ENCODE peak calls at places on chromosomes 6 and 20, in nine cellular contexts. O is A549, Y is HCT116, L is RWPE1, F is heart right ventricle, P is A673, S is cardiac muscle cell, V is substantia nigra, I is mammary epithelial cell. E is an unnamed sample.

GRCh38 chr20:37755665-37756064 is 61.8 kb downstream of the CTNNBL1 start:
- DNase-seq in O (no peak), Y (no peak), L (no peak), F (no peak), P (no peak), S (no peak), V (no peak), I (no peak), E (no peak)

GRCh38 chr6:88157106-88157505 is 9.0 kb downstream of the CNR1 start:
- DNase-seq in O (no peak), Y (no peak), L (no peak), F (no peak), P (no peak), S (no peak), V (no peak), I (no peak), E (no peak)

GRCh38 chr20:44768256-44768655 is 22.6 kb downstream of the KCNK15 start:
- DNase-seq in O (no peak), Y (no peak), L (no peak), F (no peak), P (no peak), S (no peak), V (no peak), I (no peak), E (no peak)

GRCh38 chr20:51184289-51184688 is 161.4 kb upstream of the KCNG1 start:
- DNase-seq in O (no peak), Y (no peak), L (no peak), F (no peak), P (no peak), S (no peak), V (no peak), I (no peak), E (no peak)

GRCh38 chr6:98769546-98769945 is 64.8 kb upstream of the POU3F2 start:
- DNase-seq in O (peak; percentile 34), Y (peak; percentile 40), L (peak; percentile 24), F (no peak), P (peak; percentile 32), S (peak; percentile 5), V (no peak), I (peak; percentile 20), E (no peak)

GRCh38 chr6:152360016-152360415 is 277.1 kb downstream of the SYNE1 start:
- DNase-seq in O (no peak), Y (no peak), L (no peak), F (no peak), P (no peak), S (no peak), V (no peak), I (no peak), E (no peak)

GRCh38 chr6:33894438-33894837 is 90.6 kb upstream of the MLN start:
- DNase-seq in O (no peak), Y (no peak), L (no peak), F (peak; percentile 22), P (peak; percentile 27), S (peak; percentile 56), V (no peak), I (no peak), E (no peak)

GRCh38 chr6:44676246-44676790 is 288.8 kb downstream of the CDC5L start:
- DNase-seq in O (no peak), Y (no peak), L (no peak), F (no peak), P (no peak), S (no peak), V (no peak), I (no peak), E (no peak)

GRCh38 chr20:58706150-58706892 is 13.7 kb downstream of the NPEPL1 start:
- DNase-seq in O (no peak), Y (no peak), L (no peak), F (no peak), P (no peak), S (no peak), V (no peak), I (no peak), E (peak; percentile 46)

GRCh38 chr6:71082033-71082620 is 125.3 kb upstream of the B3GAT2 start:
- DNase-seq in O (no peak), Y (no peak), L (no peak), F (no peak), P (peak; percentile 3), S (peak; percentile 26), V (no peak), I (no peak), E (no peak)

GRCh38 chr20:11130554-11131166 is 456.9 kb upstream of the JAG1 start:
- DNase-seq in O (no peak), Y (no peak), L (peak; percentile 13), F (no peak), P (no peak), S (no peak), V (no peak), I (peak; percentile 93), E (no peak)

GRCh38 chr6:317452-318144 is 25.3 kb downstream of the DUSP22 start:
- DNase-seq in O (no peak), Y (no peak), L (no peak), F (no peak), P (no peak), S (no peak), V (no peak), I (no peak), E (no peak)

GRCh38 chr6:315921-316752 is 23.9 kb downstream of the DUSP22 start:
- DNase-seq in O (no peak), Y (no peak), L (no peak), F (no peak), P (no peak), S (no peak), V (no peak), I (no peak), E (no peak)

GRCh38 chr6:315226-315625 is 22.9 kb downstream of the DUSP22 start:
- DNase-seq in O (no peak), Y (no peak), L (no peak), F (no peak), P (no peak), S (no peak), V (no peak), I (no peak), E (no peak)

GRCh38 chr6:317068-317451 is 24.8 kb downstream of the DUSP22 start:
- DNase-seq in O (no peak), Y (no peak), L (no peak), F (no peak), P (no peak), S (no peak), V (no peak), I (no peak), E (no peak)

DNA sequence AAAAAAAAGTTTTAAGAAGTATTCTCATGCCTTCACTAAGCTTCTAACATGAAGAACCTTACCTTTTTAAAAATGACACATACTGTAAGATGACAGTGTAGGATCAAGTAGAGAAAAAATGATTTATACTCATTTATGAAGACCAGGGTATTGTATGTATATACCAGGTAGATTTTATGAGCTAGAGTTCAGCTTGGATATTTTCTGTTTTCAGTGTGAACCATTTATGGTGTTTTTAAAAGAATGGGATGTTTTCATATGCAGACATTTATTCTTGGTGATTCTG is 24.4 kb downstream of the DUSP22 start:
- DNase-seq in O (no peak), Y (no peak), L (no peak), F (no peak), P (no peak), S (no peak), V (no peak), I (no peak), E (no peak)
- H3K27ac ChIP-seq in O (no peak overlapping the region), Y (no peak overlapping the region), L (no peak overlapping the region), F (no peak overlapping the region), P (no peak overlapping the region), S (no peak overlapping the region), V (no peak overlapping the region), I (no peak overlapping the region), E (no peak overlapping the region)

DNA sequence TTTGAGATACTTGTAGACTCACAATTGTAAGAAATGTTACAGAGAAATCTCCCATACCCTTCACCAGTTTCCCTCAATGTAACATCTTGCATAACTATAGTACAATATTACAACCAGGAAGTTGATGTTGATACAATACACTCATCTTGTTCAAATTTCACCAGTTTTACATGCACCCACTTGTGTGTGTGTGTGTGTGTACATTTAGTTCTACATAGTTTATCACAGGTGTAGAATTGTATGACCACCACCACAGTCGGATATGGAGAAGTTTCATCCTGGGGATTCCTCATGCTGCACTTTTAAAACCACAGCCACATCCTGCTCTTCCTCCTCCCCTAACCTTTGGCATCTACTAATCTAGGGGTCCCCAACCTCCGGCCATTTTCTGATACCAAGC is 20.1 kb upstream of the PAQR8 start:
- DNase-seq in O (no peak), Y (no peak), L (no peak), F (no peak), P (no peak), S (no peak), V (no peak), I (peak; percentile 15), E (no peak)
- H3K27ac ChIP-seq in O (no peak overlapping the region), Y (no peak overlapping the region), L (no peak overlapping the region), F (no peak overlapping the region), P (no peak overlapping the region), S (no peak overlapping the region), V (no peak overlapping the region), I (no peak overlapping the region), E (no peak overlapping the region)

GRCh38 chr6:163311830-163312229 is 102.7 kb upstream of the QKI start:
- DNase-seq in O (peak; percentile 83), Y (peak; percentile 16), L (peak; percentile 91), F (no peak), P (no peak), S (no peak), V (no peak), I (peak; percentile 31), E (no peak)

GRCh38 chr6:163313981-163314380 is 100.5 kb upstream of the QKI start:
- DNase-seq in O (no peak), Y (no peak), L (no peak), F (no peak), P (no peak), S (no peak), V (no peak), I (no peak), E (no peak)

GRCh38 chr6:163318071-163318786 is 96.3 kb upstream of the QKI start:
- DNase-seq in O (no peak), Y (no peak), L (no peak), F (no peak), P (no peak), S (no peak), V (no peak), I (no peak), E (no peak)

GRCh38 chr6:163310973-163311383 is 103.5 kb upstream of the QKI start:
- DNase-seq in O (no peak), Y (no peak), L (no peak), F (no peak), P (no peak), S (no peak), V (no peak), I (no peak), E (no peak)

GRCh38 chr6:163314791-163315404 is 99.6 kb upstream of the QKI start:
- DNase-seq in O (no peak), Y (no peak), L (no peak), F (no peak), P (no peak), S (no peak), V (peak; percentile 68), I (no peak), E (peak; percentile 11)
- H3K27ac ChIP-seq in O (no peak overlapping the region), Y (no peak overlapping the region), L (no peak overlapping the region), F (no peak overlapping the region), P (no peak overlapping the region), S (no peak overlapping the region), V (peak overlapping the region; percentile 100), I (no peak overlapping the region), E (no peak overlapping the region)

DNA sequence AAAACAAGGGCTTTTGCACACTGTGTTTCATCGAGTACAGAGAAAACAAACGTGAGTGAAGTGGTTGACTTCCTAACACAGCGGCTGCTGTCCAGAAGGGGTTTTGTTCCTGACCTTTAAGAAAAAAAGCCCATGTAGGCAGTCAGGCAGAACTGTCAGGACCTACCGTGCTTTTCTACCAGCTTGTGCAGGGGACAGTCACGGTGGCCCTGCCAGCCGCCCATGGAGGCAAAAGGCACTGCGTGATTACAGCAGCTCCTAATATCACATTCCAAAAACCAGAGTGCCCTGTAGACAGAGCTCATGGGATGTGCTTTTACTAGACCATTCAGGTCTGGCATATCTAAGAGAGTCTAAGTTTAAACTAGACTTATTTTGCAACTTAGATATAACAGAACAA is 12.2 kb downstream of the TNFAIP3 start:
- DNase-seq in O (no peak), Y (no peak), L (no peak), F (no peak), P (no peak), S (no peak), V (no peak), I (no peak), E (no peak)
- H3K27ac ChIP-seq in O (no peak overlapping the region), Y (no peak overlapping the region), L (no peak overlapping the region), F (peak overlapping the region; percentile 54), P (no peak overlapping the region), S (no peak overlapping the region), V (no peak overlapping the region), I (no peak overlapping the region), E (no peak overlapping the region)

E was measured in adrenal gland.